ENCODE peak calls at places on chromosomes 6 and 20, in nine cellular contexts. One of them, this sample, is unnamed.

GRCh38 chr20:33914871-33915270 is 78.8 kb upstream of the RALY start:
- DNase-seq in dorsolateral prefrontal cortex: no peak
- DNase-seq in OCI-LY7: peak
- DNase-seq in osteoblast: no peak
- DNase-seq in H9: no peak
- DNase-seq in uterus: no peak
- DNase-seq in lung: no peak
- DNase-seq in cardiac muscle cell: peak
- DNase-seq in MM.1S: peak
- DNase-seq in this sample: peak

GRCh38 chr6:25447570-25447929 is 168.4 kb downstream of the CARMIL1 start:
- DNase-seq in dorsolateral prefrontal cortex: no peak
- DNase-seq in OCI-LY7: no peak
- DNase-seq in osteoblast: no peak
- DNase-seq in H9: no peak
- DNase-seq in uterus: no peak
- DNase-seq in lung: no peak
- DNase-seq in cardiac muscle cell: no peak
- DNase-seq in MM.1S: no peak
- DNase-seq in this sample: no peak

GRCh38 chr20:34549291-34549928 is 9.1 kb upstream of the MAP1LC3A start:
- DNase-seq in dorsolateral prefrontal cortex: no peak
- DNase-seq in OCI-LY7: no peak
- DNase-seq in osteoblast: peak
- DNase-seq in H9: peak
- DNase-seq in uterus: no peak
- DNase-seq in lung: peak
- DNase-seq in cardiac muscle cell: peak
- DNase-seq in MM.1S: no peak
- DNase-seq in this sample: no peak

GRCh38 chr6:36826520-36827227 is 12.6 kb downstream of the CPNE5 start:
- DNase-seq in dorsolateral prefrontal cortex: no peak
- DNase-seq in OCI-LY7: no peak
- DNase-seq in osteoblast: peak
- DNase-seq in H9: no peak
- DNase-seq in uterus: no peak
- DNase-seq in lung: no peak
- DNase-seq in cardiac muscle cell: no peak
- DNase-seq in MM.1S: no peak
- DNase-seq in this sample: no peak

GRCh38 chr6:36350681-36351091 is 14.0 kb upstream of the BNIP5 start:
- DNase-seq in dorsolateral prefrontal cortex: no peak
- DNase-seq in OCI-LY7: no peak
- DNase-seq in osteoblast: peak
- DNase-seq in H9: no peak
- DNase-seq in uterus: peak
- DNase-seq in lung: no peak
- DNase-seq in cardiac muscle cell: peak
- DNase-seq in MM.1S: no peak
- DNase-seq in this sample: no peak

GRCh38 chr6:57313711-57314471 is 3.5 kb upstream of the PRIM2 start:
- DNase-seq in dorsolateral prefrontal cortex: no peak
- DNase-seq in OCI-LY7: no peak
- DNase-seq in osteoblast: peak
- DNase-seq in H9: no peak
- DNase-seq in uterus: peak
- DNase-seq in lung: no peak
- DNase-seq in cardiac muscle cell: peak
- DNase-seq in MM.1S: no peak
- DNase-seq in this sample: no peak

GRCh38 chr6:4369616-4370015 is 234.2 kb upstream of the ECI2 start:
- DNase-seq in dorsolateral prefrontal cortex: no peak
- DNase-seq in OCI-LY7: no peak
- DNase-seq in osteoblast: peak
- DNase-seq in H9: no peak
- DNase-seq in uterus: no peak
- DNase-seq in lung: no peak
- DNase-seq in cardiac muscle cell: peak
- DNase-seq in MM.1S: no peak
- DNase-seq in this sample: no peak

GRCh38 chr20:50595988-50596693 is 86.0 kb downstream of the PTPN1 start:
- DNase-seq in dorsolateral prefrontal cortex: no peak
- DNase-seq in OCI-LY7: no peak
- DNase-seq in osteoblast: peak
- DNase-seq in H9: peak
- DNase-seq in uterus: no peak
- DNase-seq in lung: no peak
- DNase-seq in cardiac muscle cell: no peak
- DNase-seq in MM.1S: no peak
- DNase-seq in this sample: no peak

GRCh38 chr6:169215201-169215661 is 38.4 kb downstream of the THBS2 start:
- DNase-seq in dorsolateral prefrontal cortex: no peak
- DNase-seq in OCI-LY7: no peak
- DNase-seq in osteoblast: peak
- DNase-seq in H9: no peak
- DNase-seq in uterus: no peak
- DNase-seq in lung: peak
- DNase-seq in cardiac muscle cell: peak
- DNase-seq in MM.1S: no peak
- DNase-seq in this sample: no peak

GRCh38 chr6:169211881-169212280 is 41.8 kb downstream of the THBS2 start:
- DNase-seq in dorsolateral prefrontal cortex: no peak
- DNase-seq in OCI-LY7: no peak
- DNase-seq in osteoblast: no peak
- DNase-seq in H9: no peak
- DNase-seq in uterus: no peak
- DNase-seq in lung: no peak
- DNase-seq in cardiac muscle cell: no peak
- DNase-seq in MM.1S: no peak
- DNase-seq in this sample: no peak

GRCh38 chr6:169212436-169212835 is 41.2 kb downstream of the THBS2 start:
- DNase-seq in dorsolateral prefrontal cortex: no peak
- DNase-seq in OCI-LY7: no peak
- DNase-seq in osteoblast: no peak
- DNase-seq in H9: no peak
- DNase-seq in uterus: no peak
- DNase-seq in lung: no peak
- DNase-seq in cardiac muscle cell: peak
- DNase-seq in MM.1S: no peak
- DNase-seq in this sample: no peak

GRCh38 chr6:169213814-169214520 is 39.7 kb downstream of the THBS2 start:
- DNase-seq in dorsolateral prefrontal cortex: no peak
- DNase-seq in OCI-LY7: no peak
- DNase-seq in osteoblast: no peak
- DNase-seq in H9: no peak
- DNase-seq in uterus: no peak
- DNase-seq in lung: peak
- DNase-seq in cardiac muscle cell: no peak
- DNase-seq in MM.1S: no peak
- DNase-seq in this sample: no peak

GRCh38 chr6:169212897-169213813 is 40.5 kb downstream of the THBS2 start:
- DNase-seq in dorsolateral prefrontal cortex: peak
- DNase-seq in OCI-LY7: peak
- DNase-seq in osteoblast: peak
- DNase-seq in H9: peak
- DNase-seq in uterus: peak
- DNase-seq in lung: peak
- DNase-seq in cardiac muscle cell: peak
- DNase-seq in MM.1S: peak
- DNase-seq in this sample: peak
- TF ChIP-seq CTCF in dorsolateral prefrontal cortex: peak
- TF ChIP-seq CTCF in OCI-LY7: peak
- TF ChIP-seq CTCF in osteoblast: peak
- TF ChIP-seq CTCF in H9: peak
- TF ChIP-seq CTCF in uterus: peak
- TF ChIP-seq CTCF in lung: peak
- TF ChIP-seq CTCF in cardiac muscle cell: peak
- TF ChIP-seq CTCF in MM.1S: peak
- TF ChIP-seq CTCF in this sample: no peak

GRCh38 chr6:52564856-52565255 is 12.0 kb downstream of the TRAM2 start:
- DNase-seq in dorsolateral prefrontal cortex: no peak
- DNase-seq in OCI-LY7: no peak
- DNase-seq in osteoblast: no peak
- DNase-seq in H9: no peak
- DNase-seq in uterus: no peak
- DNase-seq in lung: no peak
- DNase-seq in cardiac muscle cell: no peak
- DNase-seq in MM.1S: no peak
- DNase-seq in this sample: no peak

GRCh38 chr6:52568320-52568719 is 8.5 kb downstream of the TRAM2 start:
- DNase-seq in dorsolateral prefrontal cortex: no peak
- DNase-seq in OCI-LY7: no peak
- DNase-seq in osteoblast: no peak
- DNase-seq in H9: no peak
- DNase-seq in uterus: no peak
- DNase-seq in lung: no peak
- DNase-seq in cardiac muscle cell: no peak
- DNase-seq in MM.1S: no peak
- DNase-seq in this sample: no peak

GRCh38 chr6:52570291-52570700 is 6.6 kb downstream of the TRAM2 start:
- DNase-seq in dorsolateral prefrontal cortex: no peak
- DNase-seq in OCI-LY7: no peak
- DNase-seq in osteoblast: no peak
- DNase-seq in H9: no peak
- DNase-seq in uterus: peak
- DNase-seq in lung: peak
- DNase-seq in cardiac muscle cell: peak
- DNase-seq in MM.1S: no peak
- DNase-seq in this sample: no peak

GRCh38 chr6:52566201-52566600 is 10.7 kb downstream of the TRAM2 start:
- DNase-seq in dorsolateral prefrontal cortex: no peak
- DNase-seq in OCI-LY7: peak
- DNase-seq in osteoblast: no peak
- DNase-seq in H9: no peak
- DNase-seq in uterus: no peak
- DNase-seq in lung: no peak
- DNase-seq in cardiac muscle cell: no peak
- DNase-seq in MM.1S: peak
- DNase-seq in this sample: no peak

DNA sequence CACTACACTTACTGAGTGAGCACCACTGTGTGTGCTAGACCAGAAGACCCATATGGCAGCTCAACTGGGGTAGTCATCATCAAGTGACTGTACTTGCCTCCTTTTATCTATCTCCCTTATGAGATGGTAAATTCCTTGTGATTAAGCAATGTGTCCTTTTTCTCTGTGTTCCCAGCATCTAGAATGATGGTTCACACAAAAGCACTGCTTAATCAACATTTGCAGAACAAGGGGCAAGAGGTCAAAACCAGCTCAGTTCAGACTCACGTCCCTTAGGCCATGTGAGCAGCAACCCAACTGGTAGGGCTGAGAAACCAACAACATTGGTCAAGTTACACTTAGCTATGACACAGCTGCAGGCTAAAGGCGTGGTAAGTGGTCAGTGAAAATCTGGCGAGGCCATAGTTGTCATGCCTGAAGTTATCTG is 10.0 kb downstream of the TRAM2 start:
- DNase-seq in dorsolateral prefrontal cortex: no peak
- DNase-seq in OCI-LY7: no peak
- DNase-seq in osteoblast: peak
- DNase-seq in H9: no peak
- DNase-seq in uterus: no peak
- DNase-seq in lung: no peak
- DNase-seq in cardiac muscle cell: peak
- DNase-seq in MM.1S: no peak
- DNase-seq in this sample: no peak
- H3K27ac ChIP-seq in dorsolateral prefrontal cortex: no peak
- H3K27ac ChIP-seq in OCI-LY7: no peak
- H3K27ac ChIP-seq in osteoblast: peak
- H3K27ac ChIP-seq in H9: no peak
- H3K27ac ChIP-seq in uterus: no peak
- H3K27ac ChIP-seq in lung: peak
- H3K27ac ChIP-seq in cardiac muscle cell: no peak
- H3K27ac ChIP-seq in MM.1S: peak
- H3K27ac ChIP-seq in this sample: no peak

DNA sequence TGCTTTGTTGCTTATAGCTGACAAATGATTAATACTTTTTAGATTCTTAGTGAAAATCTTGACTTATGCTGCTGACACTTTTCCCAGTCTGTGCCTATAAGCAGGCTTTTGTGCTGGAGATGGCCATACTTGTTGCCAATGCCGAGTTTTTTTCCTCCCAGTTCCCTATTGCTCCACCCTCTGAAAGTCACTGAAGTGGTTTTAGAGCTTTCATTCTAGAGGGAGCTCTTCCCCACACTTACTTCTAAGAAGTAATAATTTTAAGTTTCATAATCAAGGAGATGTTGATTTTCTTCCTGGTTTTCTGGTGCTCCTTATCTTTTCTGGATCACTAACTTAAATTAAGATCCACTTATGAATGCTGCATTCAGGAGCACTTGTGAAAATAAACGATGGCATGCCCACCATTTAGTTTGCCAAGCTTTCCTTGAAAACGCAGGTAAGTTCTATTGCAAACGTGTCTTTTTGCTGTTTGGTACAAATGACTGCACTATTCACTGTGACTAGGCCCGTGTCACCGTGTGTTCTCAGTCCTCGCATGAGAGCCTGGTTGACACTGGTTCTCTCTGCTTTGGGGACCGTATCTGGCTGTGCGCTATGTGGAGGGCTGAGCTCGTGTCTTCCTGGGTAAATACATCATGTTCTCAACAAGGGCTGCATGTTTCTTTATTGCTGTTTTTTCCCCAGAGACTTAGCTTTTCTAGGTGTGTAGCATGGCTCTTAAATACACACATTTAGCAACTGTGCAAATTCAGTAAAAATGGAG is 50.2 kb downstream of the GFRA4 start:
- DNase-seq in dorsolateral prefrontal cortex: no peak
- DNase-seq in OCI-LY7: no peak
- DNase-seq in osteoblast: peak
- DNase-seq in H9: no peak
- DNase-seq in uterus: no peak
- DNase-seq in lung: no peak
- DNase-seq in cardiac muscle cell: peak
- DNase-seq in MM.1S: no peak
- DNase-seq in this sample: no peak
- TF ChIP-seq CTCF in dorsolateral prefrontal cortex: no peak
- TF ChIP-seq CTCF in OCI-LY7: peak
- TF ChIP-seq CTCF in osteoblast: peak
- TF ChIP-seq CTCF in H9: no peak
- TF ChIP-seq CTCF in uterus: no peak
- TF ChIP-seq CTCF in lung: no peak
- TF ChIP-seq CTCF in cardiac muscle cell: no peak
- TF ChIP-seq CTCF in MM.1S: peak
- TF ChIP-seq CTCF in this sample: no peak

GRCh38 chr6:148959008-148959407 is 212.2 kb downstream of the UST start:
- DNase-seq in dorsolateral prefrontal cortex: no peak
- DNase-seq in OCI-LY7: no peak
- DNase-seq in osteoblast: no peak
- DNase-seq in H9: no peak
- DNase-seq in uterus: no peak
- DNase-seq in lung: no peak
- DNase-seq in cardiac muscle cell: peak
- DNase-seq in MM.1S: no peak
- DNase-seq in this sample: no peak

GRCh38 chr6:148962854-148963515 is 216.2 kb downstream of the UST start:
- DNase-seq in dorsolateral prefrontal cortex: no peak
- DNase-seq in OCI-LY7: no peak
- DNase-seq in osteoblast: no peak
- DNase-seq in H9: no peak
- DNase-seq in uterus: no peak
- DNase-seq in lung: no peak
- DNase-seq in cardiac muscle cell: no peak
- DNase-seq in MM.1S: no peak
- DNase-seq in this sample: no peak

GRCh38 chr6:148954934-148955915 is 208.4 kb downstream of the UST start:
- DNase-seq in dorsolateral prefrontal cortex: no peak
- DNase-seq in OCI-LY7: no peak
- DNase-seq in osteoblast: no peak
- DNase-seq in H9: no peak
- DNase-seq in uterus: no peak
- DNase-seq in lung: no peak
- DNase-seq in cardiac muscle cell: peak
- DNase-seq in MM.1S: no peak
- DNase-seq in this sample: no peak

GRCh38 chr6:148963738-148964137 is 216.9 kb downstream of the UST start:
- DNase-seq in dorsolateral prefrontal cortex: no peak
- DNase-seq in OCI-LY7: no peak
- DNase-seq in osteoblast: no peak
- DNase-seq in H9: no peak
- DNase-seq in uterus: no peak
- DNase-seq in lung: no peak
- DNase-seq in cardiac muscle cell: no peak
- DNase-seq in MM.1S: no peak
- DNase-seq in this sample: no peak

DNA sequence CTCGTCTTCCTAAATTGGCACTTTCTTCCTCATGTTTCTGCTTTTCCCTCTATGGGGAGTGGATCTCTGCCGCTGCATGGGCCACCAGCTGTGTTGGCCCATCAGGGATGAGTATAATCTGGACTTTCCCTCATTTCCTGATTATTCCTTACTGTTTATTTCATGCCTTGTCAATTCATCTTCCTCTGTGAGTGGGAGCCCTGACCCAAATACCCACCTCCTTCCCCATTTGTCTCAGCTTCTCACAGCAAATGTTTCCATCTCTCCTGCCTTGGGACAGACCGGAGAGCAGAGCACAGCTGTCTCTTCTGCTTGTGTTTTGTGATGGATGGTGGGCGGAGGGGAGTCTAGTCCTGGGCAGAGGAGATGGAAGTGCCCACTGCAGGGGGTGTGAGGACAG is 212.7 kb downstream of the UST start:
- DNase-seq in dorsolateral prefrontal cortex: no peak
- DNase-seq in OCI-LY7: no peak
- DNase-seq in osteoblast: no peak
- DNase-seq in H9: no peak
- DNase-seq in uterus: no peak
- DNase-seq in lung: no peak
- DNase-seq in cardiac muscle cell: no peak
- DNase-seq in MM.1S: no peak
- DNase-seq in this sample: no peak
- H3K27ac ChIP-seq in dorsolateral prefrontal cortex: no peak
- H3K27ac ChIP-seq in OCI-LY7: no peak
- H3K27ac ChIP-seq in osteoblast: no peak
- H3K27ac ChIP-seq in H9: no peak
- H3K27ac ChIP-seq in uterus: no peak
- H3K27ac ChIP-seq in lung: no peak
- H3K27ac ChIP-seq in cardiac muscle cell: peak
- H3K27ac ChIP-seq in MM.1S: no peak
- H3K27ac ChIP-seq in this sample: no peak